ENCODE peak calls at places on chromosomes 3 and 15, in nine cellular contexts. G is NCI-H1417; W is iris pigment epithelial cell; L is frontal cortex; A is activated naive CD4-positive, alpha-beta T cell; C is endodermal cell; H is naive thymus-derived CD8-positive, alpha-beta T cell; B is stomach; S is cardiac fibroblast. V is an unnamed sample.

GRCh38 chr3:183430325-183430957 is 2.0 kb upstream of the MCF2L2 start:
- DNase-seq in G (peak; percentile 74), W (no peak), L (no peak), A (no peak), C (no peak), H (no peak), B (no peak), S (no peak), V (no peak)

GRCh38 chr15:89113263-89113662 is 25.0 kb downstream of the ABHD2 start:
- DNase-seq in G (no peak), W (no peak), L (no peak), A (no peak), C (no peak), H (no peak), B (no peak), S (no peak), V (no peak)

GRCh38 chr3:133843634-133844033 is 38.0 kb downstream of the SRPRB start:
- DNase-seq in G (no peak), W (peak; percentile 64), L (peak; percentile 8), A (no peak), C (no peak), H (no peak), B (no peak), S (peak; percentile 29), V (no peak)

GRCh38 chr15:83053151-83053550 is 13.9 kb downstream of the BTBD1 start:
- DNase-seq in G (no peak), W (peak; percentile 82), L (no peak), A (no peak), C (no peak), H (no peak), B (no peak), S (no peak), V (no peak)

GRCh38 chr15:88624156-88624970 is 3.2 kb downstream of the AEN start:
- DNase-seq in G (no peak), W (peak; percentile 40), L (no peak), A (no peak), C (no peak), H (no peak), B (no peak), S (peak; percentile 71), V (no peak)

GRCh38 chr3:35773398-35773797 is 134.1 kb downstream of the ARPP21 start:
- DNase-seq in G (no peak), W (no peak), L (no peak), A (no peak), C (no peak), H (no peak), B (no peak), S (no peak), V (no peak)

GRCh38 chr15:40578892-40579291 is 9.8 kb downstream of the RPUSD2 start:
- DNase-seq in G (no peak), W (no peak), L (no peak), A (no peak), C (no peak), H (no peak), B (no peak), S (no peak), V (no peak)

GRCh38 chr3:58157649-58158048 is 53.1 kb downstream of the DNASE1L3 start:
- DNase-seq in G (peak; percentile 32), W (no peak), L (no peak), A (no peak), C (no peak), H (no peak), B (no peak), S (no peak), V (no peak)

GRCh38 chr15:76976572-76977270 is 18.2 kb upstream of the PSTPIP1 start:
- DNase-seq in G (no peak), W (no peak), L (no peak), A (no peak), C (peak; percentile 21), H (no peak), B (no peak), S (no peak), V (no peak)

GRCh38 chr3:2106438-2106837 is 7.8 kb downstream of the CNTN4 start:
- DNase-seq in G (no peak), W (no peak), L (no peak), A (no peak), C (no peak), H (no peak), B (no peak), S (no peak), V (no peak)

GRCh38 chr15:45785897-45786296 is 151.1 kb downstream of the SQOR start:
- DNase-seq in G (no peak), W (no peak), L (no peak), A (no peak), C (no peak), H (no peak), B (no peak), S (no peak), V (no peak)

GRCh38 chr15:81293728-81294500 is 30.0 kb downstream of the STARD5 start:
- DNase-seq in G (peak; percentile 36), W (no peak), L (no peak), A (peak; percentile 47), C (no peak), H (peak; percentile 50), B (peak; percentile 42), S (no peak), V (no peak)

GRCh38 chr15:23049984-23050628 is 10.7 kb upstream of the TUBGCP5 start:
- DNase-seq in G (no peak), W (no peak), L (no peak), A (no peak), C (no peak), H (no peak), B (no peak), S (no peak), V (no peak)

GRCh38 chr15:74614744-74615312 is 808 bp upstream of the CLK3 start:
- DNase-seq in G (peak; percentile 82), W (peak; percentile 66), L (peak; percentile 93), A (peak; percentile 72), C (no peak), H (peak; percentile 98), B (peak; percentile 84), S (peak; percentile 80), V (peak; percentile 83)

GRCh38 chr3:61570813-61571212 is 9.4 kb downstream of the PTPRG start:
- DNase-seq in G (no peak), W (no peak), L (no peak), A (no peak), C (no peak), H (no peak), B (no peak), S (peak; percentile 22), V (no peak)

GRCh38 chr3:193872265-193872753 is 263.6 kb upstream of the HES1 start:
- DNase-seq in G (no peak), W (peak; percentile 95), L (no peak), A (no peak), C (peak; percentile 57), H (no peak), B (peak; percentile 80), S (peak; percentile 61), V (no peak)

GRCh38 chr15:74669627-74670026 is 26.2 kb downstream of the EDC3 start:
- DNase-seq in G (no peak), W (no peak), L (no peak), A (no peak), C (no peak), H (no peak), B (no peak), S (no peak), V (no peak)

GRCh38 chr3:194586839-194587238 is 46.4 kb downstream of the TMEM44 start:
- DNase-seq in G (no peak), W (peak; percentile 86), L (no peak), A (no peak), C (no peak), H (no peak), B (no peak), S (peak; percentile 76), V (no peak)

GRCh38 chr3:185508330-185508729 is 9.5 kb upstream of the TMEM41A start:
- DNase-seq in G (no peak), W (no peak), L (no peak), A (no peak), C (no peak), H (no peak), B (no peak), S (no peak), V (no peak)

GRCh38 chr15:75532413-75533250 is 46.5 kb downstream of the PTPN9 start:
- DNase-seq in G (no peak), W (peak; percentile 94), L (no peak), A (no peak), C (peak; percentile 80), H (no peak), B (peak; percentile 63), S (peak; percentile 84), V (no peak)

GRCh38 chr3:44861412-44862220 is at the start of gene TMEM42:
- DNase-seq in G (peak; percentile 77), W (peak; percentile 94), L (peak; percentile 97), A (peak; percentile 60), C (peak; percentile 97), H (peak; percentile 80), B (peak; percentile 91), S (peak; percentile 96), V (peak; percentile 83)

GRCh38 chr15:41492597-41493204 is 973 bp upstream of the ITPKA start:
- DNase-seq in G (no peak), W (peak; percentile 51), L (peak; percentile 59), A (no peak), C (no peak), H (no peak), B (no peak), S (no peak), V (no peak)

GRCh38 chr3:54691230-54691900 is 236.5 kb downstream of the LRTM1 start:
- DNase-seq in G (no peak), W (peak; percentile 10), L (no peak), A (no peak), C (no peak), H (no peak), B (no peak), S (peak; percentile 27), V (no peak)

GRCh38 chr3:159417761-159418160 is 570.9 kb upstream of the IL12A start:
- DNase-seq in G (no peak), W (peak; percentile 29), L (no peak), A (no peak), C (no peak), H (no peak), B (no peak), S (peak; percentile 2), V (no peak)

GRCh38 chr15:95278532-95279265 is 1047.3 kb downstream of the MCTP2 start:
- DNase-seq in G (no peak), W (no peak), L (no peak), A (no peak), C (no peak), H (no peak), B (no peak), S (no peak), V (no peak)

GRCh38 chr3:104556372-104557078 is 810.2 kb upstream of the ALCAM start:
- DNase-seq in G (no peak), W (peak; percentile 34), L (no peak), A (no peak), C (peak; percentile 39), H (no peak), B (no peak), S (peak; percentile 4), V (no peak)

GRCh38 chr15:86079491-86080266 is at the start of gene AGBL1:
- DNase-seq in G (no peak), W (no peak), L (no peak), A (no peak), C (peak; percentile 83), H (no peak), B (no peak), S (no peak), V (no peak)

GRCh38 chr3:9630550-9631139 is 18.7 kb upstream of the MTMR14 start:
- DNase-seq in G (no peak), W (no peak), L (no peak), A (no peak), C (no peak), H (no peak), B (no peak), S (no peak), V (no peak)

GRCh38 chr3:100875239-100875638 is 118.0 kb downstream of the ABI3BP start:
- DNase-seq in G (peak; percentile 2), W (peak; percentile 77), L (no peak), A (no peak), C (no peak), H (no peak), B (peak; percentile 84), S (peak; percentile 59), V (no peak)

GRCh38 chr3:108305484-108306172 is 9.3 kb downstream of the HHLA2 start:
- DNase-seq in G (no peak), W (no peak), L (no peak), A (no peak), C (no peak), H (no peak), B (peak; percentile 59), S (no peak), V (no peak)

GRCh38 chr3:67647390-67647878 is 7.0 kb downstream of the SUCLG2 start:
- DNase-seq in G (no peak), W (peak; percentile 100), L (no peak), A (no peak), C (no peak), H (no peak), B (peak; percentile 76), S (peak; percentile 94), V (no peak)